ENCODE peak calls at places on chromosomes 6 and 20, in eight cellular contexts. M is A673; J is psoas muscle; S is tibial artery; F is CD8-positive, alpha-beta T cell; L is small intestine; O is lower lobe of right lung; E is SK-N-SH. Y is an unnamed sample. For H3K4me1, the result is how much of the 10 kb centered on the place peaks cover.

GRCh38 chr6:30885999-30886896 is 1.9 kb downstream of the DDR1 start:
- DNase-seq in S (peak), L (peak), E (peak), O (no peak), M (peak), F (peak), J (peak), Y (peak)

GRCh38 chr20:62516345-62516744 is 40.5 kb upstream of the GATA5 start:
- DNase-seq in O (no peak), M (no peak), E (no peak), J (no peak), S (no peak), L (no peak), F (no peak), Y (no peak)

GRCh38 chr6:70080443-70081062 is 214.2 kb downstream of the COL19A1 start:
- DNase-seq in O (no peak), F (no peak), S (no peak), L (no peak), E (no peak), M (no peak), J (no peak), Y (no peak)

GRCh38 chr6:143058987-143059386 is 1.7 kb upstream of the AIG1 start:
- DNase-seq in E (no peak), J (no peak), S (no peak), O (no peak), M (peak), L (no peak), F (no peak), Y (no peak)

GRCh38 chr6:32218167-32218566 is 5.7 kb downstream of the NOTCH4 start:
- DNase-seq in L (no peak), J (no peak), E (no peak), S (no peak), F (no peak), O (no peak), M (no peak), Y (no peak)

GRCh38 chr6:16849280-16850210 is 88.3 kb upstream of the ATXN1 start:
- DNase-seq in O (no peak), S (no peak), L (peak), J (peak), E (no peak), F (no peak), M (peak), Y (no peak)

GRCh38 chr6:112936476-112936875 is 589.3 kb downstream of the RFPL4B start:
- DNase-seq in L (no peak), J (no peak), F (no peak), S (no peak), E (no peak), M (no peak), O (no peak), Y (no peak)

GRCh38 chr6:162124710-162125435 is 602.7 kb downstream of the PRKN start:
- DNase-seq in J (no peak), L (no peak), F (no peak), O (no peak), M (no peak), E (no peak), S (no peak), Y (no peak)

GRCh38 chr20:62995481-62995880 is 11.3 kb downstream of the BHLHE23 start:
- DNase-seq in O (no peak), J (no peak), L (no peak), F (no peak), E (no peak), M (no peak), S (no peak), Y (no peak)

GRCh38 chr20:54293526-54293925 is 85.6 kb downstream of the PFDN4 start:
- DNase-seq in S (no peak), O (no peak), M (no peak), F (no peak), E (no peak), L (no peak), J (no peak), Y (no peak)

GRCh38 chr6:138953451-138953850 is 34.6 kb downstream of the REPS1 start:
- DNase-seq in L (no peak), J (no peak), M (peak), F (no peak), E (no peak), S (no peak), O (no peak), Y (no peak)

GRCh38 chr6:1574083-1574761 is 35.5 kb upstream of the FOXC1 start:
- DNase-seq in E (no peak), M (no peak), F (no peak), O (no peak), S (peak), J (no peak), L (no peak), Y (no peak)

GRCh38 chr6:4134841-4135664 is at the start of gene ECI2:
- DNase-seq in L (peak), S (peak), O (peak), J (peak), F (no peak), E (peak), M (peak), Y (peak)

GRCh38 chr20:25247100-25247665 is 702 bp upstream of the PYGB start:
- DNase-seq in S (peak), F (peak), J (peak), E (peak), O (peak), L (peak), M (peak), Y (peak)

GRCh38 chr20:34871966-34872603 is 571 bp downstream of the GGT7 start:
- DNase-seq in L (no peak), S (no peak), F (no peak), O (no peak), M (no peak), J (no peak), E (peak), Y (no peak)

GRCh38 chr6:129015721-129016120 is 132.8 kb downstream of the LAMA2 start:
- DNase-seq in S (no peak), E (no peak), O (no peak), M (no peak), F (no peak), L (no peak), J (no peak), Y (no peak)

GRCh38 chr6:14046476-14047068 is 71.0 kb upstream of the CD83 start:
- DNase-seq in M (peak), O (no peak), L (peak), F (peak), S (no peak), J (no peak), E (peak), Y (no peak)

GRCh38 chr6:170097505-170098427 is 193.1 kb downstream of the DLL1 start:
- DNase-seq in O (no peak), F (peak), L (no peak), E (no peak), S (peak), J (peak), M (no peak), Y (no peak)

GRCh38 chr6:6002809-6003333 is 3.9 kb downstream of the NRN1 start:
- DNase-seq in L (no peak), F (no peak), E (no peak), O (no peak), J (no peak), M (no peak), S (no peak), Y (no peak)
- H3K4me3 ChIP-seq in L (no peak), F (peak), E (peak), O (peak), J (peak), M (peak), S (peak), Y (peak)

GRCh38 chr20:57474191-57474590 is 50.7 kb downstream of the CTCFL start:
- DNase-seq in M (no peak), F (no peak), O (no peak), S (peak), E (no peak), J (no peak), L (no peak), Y (no peak)
- H3K4me1 ChIP-seq in M (under half), F (under half), O (under half), S (under half), E (under half), J (under half), L (under half), Y (under half)

GRCh38 chr20:58753929-58754551 is 61.4 kb downstream of the NPEPL1 start:
- DNase-seq in S (no peak), O (no peak), M (no peak), J (no peak), E (no peak), L (no peak), F (no peak), Y (no peak)
- H3K4me3 ChIP-seq in S (no peak), O (no peak), M (no peak), J (no peak), E (no peak), L (no peak), F (no peak), Y (no peak)

GRCh38 chr6:56547687-56548086 is 95.0 kb downstream of the DST start:
- DNase-seq in L (no peak), O (no peak), F (no peak), S (no peak), E (no peak), M (no peak), J (no peak), Y (no peak)
- H3K4me1 ChIP-seq in L (under half), O (under half), F (under half), S (under half), E (under half), M (under half), J (under half), Y (under half)

GRCh38 chr20:49283176-49283702 is 5.4 kb upstream of the ZNFX1 start:
- DNase-seq in O (no peak), E (no peak), J (no peak), F (no peak), S (no peak), L (no peak), M (peak), Y (no peak)
- H3K4me3 ChIP-seq in O (no peak), E (peak), J (peak), F (no peak), S (no peak), L (no peak), M (peak), Y (no peak)

DNA sequence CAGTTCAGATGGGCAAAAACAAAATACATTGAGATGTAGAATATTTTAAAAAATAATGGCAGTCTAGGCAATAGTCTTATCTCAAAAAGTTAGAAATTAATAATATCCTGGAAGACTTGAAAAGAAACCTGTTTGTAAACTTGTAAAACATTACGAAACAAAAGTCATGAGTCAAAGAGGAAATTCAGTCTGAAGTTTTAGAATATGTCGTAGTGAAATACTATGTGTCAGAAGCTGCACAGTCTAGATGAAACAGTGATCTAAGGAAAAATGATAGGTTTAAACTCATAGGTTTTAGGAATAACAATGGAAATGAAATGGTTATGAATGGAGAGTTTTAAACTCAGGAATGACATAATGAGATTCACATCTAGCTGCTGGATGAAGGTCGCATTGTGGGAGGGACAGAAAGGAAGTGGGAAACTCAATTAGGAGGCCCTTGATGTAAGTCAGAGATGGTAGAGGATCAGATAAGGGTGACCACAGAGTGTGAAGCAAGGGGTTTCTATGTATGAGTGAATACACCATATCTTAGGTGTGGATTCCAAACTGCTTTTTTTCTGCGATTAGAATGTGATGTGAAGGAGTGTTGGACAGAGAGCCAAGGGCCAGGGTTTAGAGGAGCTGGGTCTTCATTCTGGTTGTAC is 2.8 kb downstream of the SNRPB2 start:
- DNase-seq in F (no peak), S (no peak), E (peak), L (no peak), O (no peak), J (no peak), M (no peak), Y (no peak)
- H3K4me1 ChIP-seq in F (under half), S (under half), E (under half), L (under half), O (under half), J (under half), M (under half), Y (under half)

GRCh38 chr6:26422329-26422728 is 18.0 kb upstream of the BTN3A3 start:
- DNase-seq in L (no peak), S (no peak), F (no peak), E (no peak), O (no peak), J (no peak), M (no peak), Y (no peak)
- H3K4me3 ChIP-seq in L (no peak), S (peak), F (no peak), E (peak), O (peak), J (peak), M (peak), Y (peak)

GRCh38 chr20:41135187-41135887 is 2.0 kb upstream of the PLCG1 start:
- DNase-seq in O (peak), F (peak), S (peak), J (no peak), M (peak), E (peak), L (peak), Y (peak)
- H3K4me1 ChIP-seq in O (under half), F (under half), S (under half), J (under half), M (under half), E (under half), L (under half), Y (under half)

DNA sequence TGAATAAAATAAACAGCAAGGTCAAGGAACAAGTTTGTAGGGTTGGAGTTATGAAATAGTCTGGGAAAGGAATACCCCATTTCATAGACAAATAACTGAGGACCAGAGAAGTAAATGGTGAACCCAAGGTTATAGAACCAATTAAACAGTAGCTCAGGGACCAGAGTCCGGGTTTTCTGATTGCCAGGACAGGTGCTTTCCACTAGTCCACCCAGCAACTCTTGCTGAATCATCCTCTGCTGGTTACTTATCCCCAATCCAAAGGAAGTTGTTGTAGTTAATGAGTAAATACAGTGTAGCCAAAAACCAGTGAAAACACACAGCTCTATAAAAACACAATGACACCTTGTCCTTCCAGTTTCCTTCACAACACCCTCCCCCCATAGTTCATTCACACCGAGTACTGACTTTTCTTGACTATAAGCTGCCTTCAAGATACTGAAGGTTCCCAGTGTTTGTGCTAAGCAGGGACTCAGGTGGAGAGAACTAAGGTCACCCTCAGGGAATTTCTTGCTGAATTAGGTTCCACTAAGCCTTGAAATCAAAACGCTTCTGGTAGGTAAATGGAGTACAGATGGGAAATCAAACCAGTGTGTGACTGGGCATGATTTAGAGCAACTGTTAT is 717 bp upstream of the TINAG start:
- DNase-seq in F (no peak), M (no peak), O (no peak), S (no peak), J (no peak), E (no peak), L (peak), Y (no peak)
- H3K4me3 ChIP-seq in F (no peak), M (no peak), O (no peak), S (no peak), J (no peak), E (no peak), L (peak), Y (no peak)

GRCh38 chr6:107661291-107661690 is 162.8 kb downstream of the SCML4 start:
- DNase-seq in F (no peak), J (no peak), M (no peak), L (no peak), S (no peak), O (no peak), E (no peak), Y (no peak)
- H3K4me1 ChIP-seq in F (under half), J (half or more), M (under half), L (under half), S (under half), O (under half), E (under half), Y (under half)

Y was measured in upper lobe of right lung.